ENCODE peak calls at places on chromosomes 3 and 15, in six cellular contexts. Q, O, S, I, N and M are unnamed samples.

GRCh38 chr3:70829101-70829500 is 516.7 kb upstream of the MDFIC2 start:
- DNase-seq in Q (peak; percentile 57), O (no peak), S (no peak), I (no peak), N (no peak), M (no peak)

GRCh38 chr3:146139586-146140110 is 21.3 kb downstream of the PLOD2 start:
- DNase-seq in O (no peak), N (no peak), S (no peak), I (no peak), Q (no peak), M (no peak)

GRCh38 chr15:74179101-74179841 is 5.8 kb downstream of the ISLR start:
- DNase-seq in N (peak; percentile 68), S (no peak), I (peak; percentile 37), Q (peak; percentile 93), O (no peak), M (no peak)

GRCh38 chr3:195752066-195752465 is 31.3 kb downstream of the MUC20 start:
- DNase-seq in I (no peak), Q (no peak), S (no peak), N (no peak), O (no peak), M (no peak)

GRCh38 chr3:195921334-195921771 is 13.0 kb upstream of the TNK2 start:
- DNase-seq in N (no peak), Q (no peak), S (no peak), I (no peak), O (no peak), M (no peak)

GRCh38 chr3:25182794-25183193 is 245.3 kb upstream of the RARB start:
- DNase-seq in S (no peak), N (no peak), I (no peak), O (no peak), Q (no peak), M (no peak)

GRCh38 chr15:39365161-39365560 is 215.7 kb upstream of the THBS1 start:
- DNase-seq in Q (no peak), I (no peak), N (no peak), S (no peak), O (no peak), M (no peak)

GRCh38 chr3:15629860-15630597 is 28.5 kb downstream of the BTD start:
- DNase-seq in Q (peak; percentile 59), N (peak; percentile 73), O (peak; percentile 90), I (peak; percentile 45), S (peak; percentile 79), M (peak; percentile 25)

GRCh38 chr3:128367726-128368125 is 99.0 kb downstream of the DNAJB8 start:
- DNase-seq in Q (no peak), S (no peak), N (no peak), O (no peak), I (no peak), M (no peak)

GRCh38 chr3:191390580-191390979 is 60.3 kb upstream of the UTS2B start:
- DNase-seq in I (no peak), O (no peak), N (no peak), S (no peak), Q (no peak), M (no peak)

GRCh38 chr3:191391873-191392808 is 61.8 kb upstream of the UTS2B start:
- DNase-seq in Q (no peak), N (no peak), S (no peak), O (no peak), I (no peak), M (no peak)

GRCh38 chr3:191387441-191388077 is 57.2 kb upstream of the UTS2B start:
- DNase-seq in O (no peak), S (no peak), N (no peak), Q (no peak), I (no peak), M (no peak)

GRCh38 chr3:191385101-191385500 is 54.8 kb upstream of the UTS2B start:
- DNase-seq in O (no peak), S (no peak), I (no peak), N (no peak), Q (no peak), M (no peak)

DNA sequence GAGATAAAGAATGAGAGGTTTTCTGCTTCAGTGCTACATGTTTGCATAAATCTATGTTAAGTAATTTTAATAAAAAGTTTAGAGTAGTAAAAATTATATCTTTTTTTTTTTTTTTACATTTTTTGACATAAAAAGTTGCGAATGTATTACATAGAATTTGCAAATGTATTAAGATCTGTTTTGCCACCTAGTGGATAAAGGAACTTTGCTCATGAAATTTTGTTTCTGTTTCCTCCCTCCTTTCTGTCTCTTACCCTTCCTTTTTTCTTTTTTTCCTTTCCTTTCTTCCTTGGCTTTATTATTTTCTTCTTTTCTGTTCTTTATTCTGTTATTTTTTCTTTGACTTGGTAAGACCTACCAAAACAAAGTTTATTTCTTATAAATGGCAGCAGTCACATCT is 58.5 kb upstream of the UTS2B start:
- DNase-seq in S (no peak), Q (no peak), I (no peak), O (no peak), N (no peak), M (no peak)
- TF ChIP-seq CTCF in S (no peak), Q (peak; percentile 31), I (peak; percentile 20), O (peak; percentile 20), N (peak; percentile 14), M (no peak)

GRCh38 chr3:116103868-116104530 is 341.3 kb downstream of the LSAMP start:
- DNase-seq in I (peak; percentile 24), S (no peak), Q (no peak), O (no peak), N (no peak), M (no peak)

GRCh38 chr3:116102037-116102436 is 343.2 kb downstream of the LSAMP start:
- DNase-seq in Q (no peak), S (no peak), O (no peak), N (no peak), I (no peak), M (no peak)
- TF ChIP-seq CTCF in Q (no peak), S (no peak), O (no peak), N (no peak), I (peak; percentile 20), M (no peak)

GRCh38 chr15:69723404-69724097 is 270.9 kb downstream of the RPLP1 start:
- DNase-seq in O (no peak), S (no peak), N (no peak), Q (no peak), I (peak; percentile 21), M (no peak)
- TF ChIP-seq CTCF in O (no peak), S (peak; percentile 41), N (no peak), Q (no peak), I (peak; percentile 31), M (no peak)

GRCh38 chr3:54780336-54780735 is 147.5 kb downstream of the LRTM1 start:
- DNase-seq in N (no peak), I (no peak), S (no peak), O (no peak), Q (peak; percentile 45), M (no peak)
- TF ChIP-seq CTCF in N (no peak), I (no peak), S (no peak), O (no peak), Q (no peak), M (no peak)